ENCODE peak calls at places on chromosomes 2 and 18, in five cellular contexts. L, V, P, D and M are unnamed samples.

GRCh38 chr2:2550856-2551255 is 219.8 kb upstream of the MYT1L start:
- DNase-seq in P (no peak), L (no peak), V (no peak), D (no peak), M (no peak)

GRCh38 chr18:21115519-21116411 is 4.2 kb upstream of the ROCK1 start:
- DNase-seq in V (peak), L (no peak), D (peak), P (peak), M (no peak)

GRCh38 chr2:60544980-60545560 is 8.4 kb downstream of the BCL11A start:
- DNase-seq in D (no peak), P (no peak), L (no peak), V (no peak), M (no peak)

GRCh38 chr18:51070545-51070944 is 40.5 kb downstream of the SMAD4 start:
- DNase-seq in V (peak), L (no peak), P (peak), D (no peak), M (no peak)

GRCh38 chr18:63444567-63444966 is 22.3 kb upstream of the VPS4B start:
- DNase-seq in L (no peak), V (peak), D (no peak), P (peak), M (no peak)

GRCh38 chr2:170493698-170494097 is 221.4 kb upstream of the SP5 start:
- DNase-seq in P (no peak), D (no peak), L (no peak), V (no peak), M (no peak)

GRCh38 chr2:19048593-19049264 is 309.7 kb downstream of the OSR1 start:
- DNase-seq in L (no peak), P (peak), V (no peak), D (no peak), M (no peak)

GRCh38 chr2:23993736-23994269 is 16.1 kb upstream of the MFSD2B start:
- DNase-seq in V (no peak), L (no peak), D (no peak), P (no peak), M (no peak)

DNA sequence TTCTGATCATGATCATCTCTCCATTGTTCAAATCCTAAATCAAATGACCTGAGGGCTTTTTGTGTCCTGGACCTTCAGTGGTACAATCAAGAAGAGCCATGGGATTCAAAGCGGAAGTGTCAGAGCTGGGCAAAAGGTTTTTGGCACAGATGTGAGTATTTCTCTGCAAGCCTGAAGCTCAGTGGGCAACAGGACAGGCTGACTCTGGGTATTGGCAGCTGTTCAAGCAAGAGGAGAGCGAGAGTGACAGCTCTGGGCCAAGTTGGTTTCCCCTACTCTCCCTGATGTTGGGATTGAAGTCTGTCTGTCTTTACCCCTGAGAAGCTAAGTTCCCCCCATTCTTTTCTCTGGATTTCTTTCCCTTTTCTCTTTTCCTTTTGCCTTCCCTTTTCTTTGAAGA is 33.3 kb downstream of the DSEL start:
- DNase-seq in L (no peak), V (no peak), D (no peak), P (no peak), M (no peak)
- TF ChIP-seq CTCF in L (no peak), V (no peak), D (no peak), P (no peak), M (no peak)

GRCh38 chr18:49892148-49892924 is 79.0 kb upstream of the ACAA2 start:
- DNase-seq in D (no peak), V (no peak), L (no peak), P (no peak), M (no peak)
- TF ChIP-seq CTCF in D (no peak), V (no peak), L (no peak), P (no peak), M (no peak)

GRCh38 chr18:59469463-59470180 is 110.6 kb upstream of the LMAN1 start:
- DNase-seq in L (no peak), V (no peak), D (no peak), P (no peak), M (no peak)
- TF ChIP-seq CTCF in L (no peak), V (no peak), D (no peak), P (no peak), M (no peak)

GRCh38 chr2:181240844-181241243 is 216.3 kb upstream of the ITGA4 start:
- DNase-seq in P (no peak), D (no peak), L (no peak), V (no peak), M (no peak)

GRCh38 chr2:181241366-181241765 is 215.8 kb upstream of the ITGA4 start:
- DNase-seq in V (no peak), D (no peak), P (no peak), L (no peak), M (no peak)

GRCh38 chr2:181239400-181239799 is 217.8 kb upstream of the ITGA4 start:
- DNase-seq in D (peak), V (no peak), L (no peak), P (no peak), M (no peak)

DNA sequence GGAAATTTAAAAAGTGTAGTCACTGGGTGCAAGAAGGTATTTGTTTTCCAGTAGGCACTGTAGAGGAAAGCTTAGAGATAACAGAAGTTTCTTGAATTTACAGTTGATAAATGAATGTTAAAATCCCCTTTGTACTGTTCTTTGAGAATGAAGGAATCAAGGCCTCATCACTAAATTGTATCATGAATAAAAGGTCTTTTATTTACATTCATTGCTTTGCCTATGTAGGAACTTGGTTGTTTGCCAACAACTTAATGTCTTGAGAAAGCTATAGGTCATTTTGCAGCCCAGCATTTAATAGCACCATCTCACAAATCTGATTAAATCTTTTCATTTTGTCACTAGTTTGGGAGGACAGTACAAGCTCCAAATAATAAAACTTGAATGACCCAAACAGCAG is 213.9 kb upstream of the ITGA4 start:
- DNase-seq in L (no peak), P (no peak), V (no peak), D (no peak), M (no peak)
- TF ChIP-seq CTCF in L (no peak), P (no peak), V (no peak), D (no peak), M (no peak)

GRCh38 chr2:219142329-219142728 is 18.3 kb downstream of the NHEJ1 start:
- DNase-seq in V (peak), D (no peak), P (peak), L (no peak), M (no peak)
- TF ChIP-seq CTCF in V (peak), D (no peak), P (peak), L (no peak), M (no peak)

DNA sequence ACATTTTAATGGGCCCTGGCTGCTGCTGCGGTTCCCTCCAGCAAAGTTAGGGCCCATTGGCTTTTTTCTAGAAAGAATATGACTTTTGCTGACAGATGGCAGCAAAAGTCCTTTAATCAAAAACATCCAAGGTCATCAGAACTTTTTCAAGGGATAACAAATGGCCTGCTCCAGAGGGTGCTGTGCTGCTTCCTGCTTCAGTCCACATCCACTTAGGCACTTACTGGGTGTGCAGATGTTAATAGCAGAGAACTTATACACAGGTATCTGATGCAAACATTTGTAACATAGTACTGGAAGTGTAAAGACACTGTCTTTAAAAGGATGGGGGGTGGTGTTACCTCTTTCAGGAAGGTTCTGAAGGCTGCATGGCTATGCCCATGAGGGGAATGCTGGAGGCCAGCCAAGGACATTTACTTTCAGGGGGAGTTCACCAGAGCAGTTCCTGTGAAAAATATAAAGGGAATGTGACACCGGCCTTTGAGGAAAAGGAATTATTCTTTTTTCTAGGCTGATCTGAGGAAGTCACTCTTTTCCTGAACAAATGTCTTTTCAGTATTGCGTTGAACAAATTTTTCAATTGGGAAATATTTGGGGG is 5.6 kb downstream of the HOXD8 start:
- DNase-seq in L (no peak), P (no peak), D (no peak), V (no peak), M (no peak)
- TF ChIP-seq CTCF in L (no peak), P (no peak), D (no peak), V (no peak), M (no peak)